ENCODE peak calls at places on chromosomes 16 and 17, in ten cellular contexts. P is thoracic aorta; J is fibroblast of lung; Z is uterus; F is pancreas; N is CD4-positive, CD25-positive, alpha-beta regulatory T cell; O is CD8-positive, alpha-beta memory T cell; Q is colonic mucosa; K is heart right ventricle; I is small intestine. C is an unnamed sample.
A peak's percentile ranks its signal among the peaks of the same experiment; 100 is the strongest.

GRCh38 chr17:74742153-74742515 is 5.1 kb downstream of the RAB37 start:
- DNase-seq in F (no peak), J (no peak), I (peak; percentile 43), P (no peak), K (no peak), O (peak; percentile 36), Q (no peak), N (peak; percentile 29), Z (no peak), C (no peak)

GRCh38 chr16:69405757-69406156 is 18.7 kb upstream of the CYB5B start:
- DNase-seq in I (no peak), N (no peak), P (no peak), O (no peak), K (no peak), F (no peak), Z (no peak), J (no peak), Q (no peak), C (no peak)

GRCh38 chr17:71260366-71260765 is 860.5 kb upstream of the SOX9 start:
- DNase-seq in Q (no peak), Z (no peak), N (no peak), P (no peak), I (no peak), K (no peak), F (no peak), J (peak; percentile 18), O (no peak), C (no peak)

GRCh38 chr17:42408076-42408475 is 15.0 kb downstream of the CAVIN1 start:
- DNase-seq in Z (no peak), N (no peak), I (no peak), K (peak; percentile 77), P (no peak), O (no peak), F (no peak), J (peak; percentile 46), Q (no peak), C (no peak)

GRCh38 chr17:8012996-8013640 is 10.7 kb downstream of the GUCY2D start:
- DNase-seq in Q (no peak), P (no peak), O (no peak), Z (no peak), K (no peak), N (no peak), F (no peak), J (no peak), I (no peak), C (no peak)

GRCh38 chr16:86382067-86382773 is 128.1 kb upstream of the FOXF1 start:
- DNase-seq in J (no peak), Q (no peak), K (no peak), Z (no peak), O (no peak), I (no peak), N (no peak), P (no peak), F (no peak), C (no peak)

GRCh38 chr16:2473999-2474876 is 689 bp upstream of the TBC1D24 start:
- DNase-seq in J (no peak), I (peak; percentile 53), K (no peak), P (no peak), O (peak; percentile 44), N (peak; percentile 60), Q (peak; percentile 58), F (no peak), Z (no peak), C (peak; percentile 54)

GRCh38 chr16:57801098-57801855 is 1.0 kb downstream of the KIFC3 start:
- DNase-seq in K (no peak), O (no peak), N (no peak), I (no peak), Z (no peak), Q (no peak), P (no peak), J (peak; percentile 61), F (no peak), C (no peak)

GRCh38 chr16:68384293-68385255 is 63.7 kb downstream of the SMPD3 start:
- DNase-seq in Q (no peak), F (no peak), O (no peak), K (no peak), N (no peak), P (no peak), J (no peak), I (peak; percentile 45), Z (no peak), C (no peak)

GRCh38 chr16:56970934-56971767 is 9.4 kb downstream of the CETP start:
- DNase-seq in Q (no peak), O (peak; percentile 14), F (no peak), N (no peak), P (no peak), J (no peak), K (no peak), Z (no peak), I (no peak), C (no peak)

GRCh38 chr17:12729086-12729485 is 60.2 kb upstream of the ARHGAP44 start:
- DNase-seq in O (no peak), J (no peak), F (no peak), N (no peak), K (no peak), Q (no peak), P (no peak), Z (no peak), I (no peak), C (no peak)

GRCh38 chr17:12732366-12732765 is 56.9 kb upstream of the ARHGAP44 start:
- DNase-seq in F (no peak), I (no peak), Z (no peak), O (no peak), N (no peak), J (no peak), Q (peak; percentile 16), P (no peak), K (no peak), C (no peak)

GRCh38 chr17:12730421-12730820 is 58.9 kb upstream of the ARHGAP44 start:
- DNase-seq in N (no peak), J (no peak), Z (no peak), K (no peak), F (no peak), Q (peak; percentile 5), O (no peak), I (no peak), P (no peak), C (no peak)

GRCh38 chr17:12730931-12731521 is 58.3 kb upstream of the ARHGAP44 start:
- DNase-seq in O (no peak), Z (peak; percentile 40), Q (peak; percentile 92), I (peak; percentile 98), N (no peak), K (peak; percentile 87), J (peak; percentile 51), P (peak; percentile 87), F (peak; percentile 91), C (peak; percentile 84)

GRCh38 chr17:12731839-12732238 is 57.5 kb upstream of the ARHGAP44 start:
- DNase-seq in I (no peak), P (no peak), Z (no peak), K (peak; percentile 71), J (no peak), Q (no peak), N (no peak), O (no peak), F (no peak), C (no peak)
- H3K27ac ChIP-seq in I (peak overlapping the region; percentile 68), P (peak overlapping the region; percentile 86), Z (no peak overlapping the region), K (peak overlapping the region; percentile 60), J (no peak overlapping the region), Q (peak overlapping the region; percentile 80), N (no peak overlapping the region), O (no peak overlapping the region), F (no peak overlapping the region), C (no peak overlapping the region)

GRCh38 chr17:22717211-22717610 is 1024.9 kb downstream of the KCNJ18 start:
- DNase-seq in F (no peak), J (no peak), K (no peak), Z (no peak), P (no peak), N (no peak), I (no peak), Q (no peak), O (no peak), C (no peak)

GRCh38 chr17:22718689-22719088 is 1026.4 kb downstream of the KCNJ18 start:
- DNase-seq in Z (no peak), Q (no peak), J (no peak), K (no peak), I (no peak), P (no peak), N (no peak), F (no peak), O (no peak), C (no peak)
- H3K9me3 ChIP-seq in Z (no peaks in the 10 kb centered on the region), Q (no peaks in the 10 kb centered on the region), J (no peaks in the 10 kb centered on the region), K (peaks cover 50% of the 10 kb centered on the region), I (peaks cover 6% of the 10 kb centered on the region), P (peaks cover 3% of the 10 kb centered on the region), N (peaks cover 4% of the 10 kb centered on the region), F (peaks cover 5% of the 10 kb centered on the region), O (no peaks in the 10 kb centered on the region), C (no peaks in the 10 kb centered on the region)

GRCh38 chr16:82878466-82878865 is 251.7 kb downstream of the CDH13 start:
- DNase-seq in Z (no peak), F (no peak), P (no peak), K (no peak), O (no peak), J (no peak), Q (no peak), N (no peak), I (no peak), C (no peak)

GRCh38 chr16:82874672-82875071 is 247.9 kb downstream of the CDH13 start:
- DNase-seq in F (no peak), P (no peak), J (no peak), N (no peak), K (no peak), I (no peak), Z (no peak), Q (no peak), O (no peak), C (no peak)

GRCh38 chr16:82876951-82877350 is 250.2 kb downstream of the CDH13 start:
- DNase-seq in K (no peak), O (no peak), I (no peak), P (no peak), Q (no peak), F (no peak), J (no peak), N (no peak), Z (no peak), C (no peak)

DNA sequence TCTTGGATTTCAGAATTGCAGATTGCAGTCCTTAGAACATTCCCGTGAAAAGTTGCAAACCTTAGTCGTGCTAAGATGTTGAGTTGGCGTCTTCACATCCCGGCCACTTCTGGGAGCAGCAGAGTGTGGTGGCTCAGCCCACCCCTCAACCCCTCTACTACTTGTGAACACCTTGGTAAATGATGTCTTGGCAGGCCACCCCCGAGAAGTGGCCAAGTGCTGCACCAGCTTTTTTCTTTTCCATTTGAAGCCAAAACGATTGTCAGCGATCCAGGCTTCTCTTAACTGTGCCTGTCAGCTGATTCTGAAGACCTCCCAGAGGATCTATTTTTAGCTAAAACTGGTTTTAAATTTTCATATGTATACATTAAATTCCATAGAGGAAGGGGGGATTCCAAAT is 247.5 kb downstream of the CDH13 start:
- DNase-seq in Z (no peak), I (no peak), Q (no peak), F (no peak), J (no peak), K (no peak), P (no peak), O (no peak), N (no peak), C (peak; percentile 17)
- H3K27ac ChIP-seq in Z (no peak overlapping the region), I (no peak overlapping the region), Q (no peak overlapping the region), F (no peak overlapping the region), J (no peak overlapping the region), K (no peak overlapping the region), P (no peak overlapping the region), O (no peak overlapping the region), N (no peak overlapping the region), C (peak overlapping the region; percentile 39)

DNA sequence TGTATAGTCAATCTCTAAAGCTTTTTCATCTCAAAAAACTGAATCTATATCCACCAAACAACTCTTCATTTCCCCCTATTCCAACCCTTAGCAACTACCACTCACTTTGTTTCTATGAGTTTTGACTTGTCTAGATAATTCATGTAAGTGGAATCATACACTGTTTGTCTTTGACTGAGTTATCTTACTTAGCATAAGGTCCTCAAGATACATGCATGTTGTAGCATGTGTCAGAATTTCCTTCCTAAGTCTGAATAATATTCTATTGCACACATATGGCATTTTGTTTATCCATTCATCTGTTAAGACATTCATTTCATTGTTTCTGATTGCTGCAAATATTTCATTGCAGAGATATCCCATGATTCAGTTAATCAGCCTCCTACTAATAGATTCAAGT is 72.2 kb downstream of the SSH2 start:
- DNase-seq in Q (no peak), K (no peak), J (no peak), Z (no peak), P (no peak), N (no peak), I (no peak), O (no peak), F (no peak), C (no peak)
- H3K9me3 ChIP-seq in Q (no peaks in the 10 kb centered on the region), K (no peaks in the 10 kb centered on the region), J (no peaks in the 10 kb centered on the region), Z (no peaks in the 10 kb centered on the region), P (no peaks in the 10 kb centered on the region), N (no peaks in the 10 kb centered on the region), I (no peaks in the 10 kb centered on the region), O (no peaks in the 10 kb centered on the region), F (no peaks in the 10 kb centered on the region), C (no peaks in the 10 kb centered on the region)